ENCODE peak calls at places on chromosomes 5 and 9, in five cellular contexts. Y, H, M, O and A are unnamed samples.

GRCh38 chr9:97396256-97396655 is 15.6 kb upstream of the TDRD7 start:
- DNase-seq in O (no peak), Y (no peak), H (no peak), M (peak), A (no peak)

GRCh38 chr5:40191041-40191550 is 488.6 kb upstream of the PTGER4 start:
- DNase-seq in Y (no peak), M (no peak), O (no peak), H (no peak), A (peak)

GRCh38 chr5:6723901-6724300 is 10.7 kb downstream of the TENT4A start:
- DNase-seq in O (no peak), H (no peak), M (no peak), Y (no peak), A (no peak)

GRCh38 chr5:155150012-155150411 is 136.5 kb downstream of the KIF4B start:
- DNase-seq in H (no peak), O (no peak), M (no peak), Y (no peak), A (no peak)

GRCh38 chr5:73565166-73565968 is at the start of the genes ANKRA2 and UTP15:
- DNase-seq in Y (peak), O (peak), H (peak), M (peak), A (peak)

GRCh38 chr5:142324377-142324870 is 397 bp downstream of the SPRY4 start:
- DNase-seq in H (no peak), O (peak), Y (no peak), M (no peak), A (peak)

GRCh38 chr5:179906795-179907569 is 715 bp downstream of the TBC1D9B start:
- DNase-seq in Y (no peak), O (peak), M (no peak), H (no peak), A (peak)

GRCh38 chr9:93082841-93083411 is 13.1 kb upstream of the CARD19 start:
- DNase-seq in M (peak), Y (no peak), O (no peak), H (no peak), A (no peak)

GRCh38 chr5:72451771-72452505 is 55.3 kb downstream of the ZNF366 start:
- DNase-seq in Y (peak), O (peak), M (peak), H (no peak), A (peak)